ENCODE peak calls at places on chromosomes 12 and 14, in nine cellular contexts. M is keratinocyte, B is left lung, C is fibroblast of the aortic adventitia, X is gastrocnemius medialis, V is pancreas, T is GM13976, K is testis, S is AG09309. J is an unnamed sample.

GRCh38 chr12:127125607-127126259 is 1141.2 kb upstream of the TMEM132C start:
- DNase-seq in T (no peak), K (no peak), X (no peak), C (peak; percentile 72), V (no peak), M (peak; percentile 99), S (peak; percentile 56), B (no peak), J (no peak)

GRCh38 chr14:54686219-54686870 is 119.4 kb downstream of the SAMD4A start:
- DNase-seq in M (no peak), V (no peak), K (peak; percentile 55), C (peak; percentile 92), B (no peak), X (peak; percentile 67), S (peak; percentile 85), T (no peak), J (no peak)

GRCh38 chr14:23299558-23299957 is 3.1 kb downstream of the PPP1R3E start:
- DNase-seq in S (no peak), K (peak; percentile 64), C (peak; percentile 84), V (no peak), B (no peak), T (no peak), X (no peak), M (no peak), J (no peak)

GRCh38 chr14:22471545-22472121 is 117.4 kb downstream of the DAD1 start:
- DNase-seq in V (peak; percentile 68), B (peak; percentile 81), X (no peak), C (no peak), K (peak; percentile 41), S (no peak), M (no peak), T (no peak), J (no peak)

GRCh38 chr14:26598672-26599131 is 869 bp upstream of the NOVA1 start:
- DNase-seq in T (no peak), V (no peak), M (no peak), K (peak; percentile 21), S (no peak), C (no peak), X (no peak), B (no peak), J (no peak)

GRCh38 chr14:76812093-76812421 is 625 bp downstream of the ANGEL1 start:
- DNase-seq in X (no peak), V (no peak), T (peak; percentile 47), C (no peak), K (peak; percentile 33), B (no peak), M (no peak), S (no peak), J (no peak)

GRCh38 chr12:63966603-63966975 is 122.1 kb downstream of the SRGAP1 start:
- DNase-seq in V (no peak), C (no peak), K (no peak), B (no peak), X (no peak), M (no peak), S (no peak), T (no peak), J (no peak)

GRCh38 chr12:12661086-12661485 is 34.9 kb downstream of the GPR19 start:
- DNase-seq in V (no peak), M (no peak), X (no peak), T (no peak), S (peak; percentile 63), C (peak; percentile 94), K (no peak), B (no peak), J (no peak)

GRCh38 chr14:23183479-23183878 is at the start of gene SLC7A8:
- DNase-seq in S (no peak), X (peak; percentile 47), B (peak; percentile 82), K (peak; percentile 88), M (no peak), V (peak; percentile 50), T (no peak), C (no peak), J (no peak)

GRCh38 chr12:131348226-131349010 is 362.5 kb upstream of the SFSWAP start:
- DNase-seq in C (no peak), B (no peak), M (no peak), T (no peak), V (no peak), S (no peak), K (peak; percentile 70), X (no peak), J (no peak)

GRCh38 chr12:26699237-26699636 is 133.8 kb downstream of the ITPR2 start:
- DNase-seq in X (no peak), T (no peak), C (no peak), M (no peak), S (no peak), V (no peak), B (no peak), K (no peak), J (no peak)

GRCh38 chr12:4272014-4272975 is 1.3 kb upstream of the CCND2 start:
- DNase-seq in C (peak; percentile 31), S (no peak), B (peak; percentile 90), M (peak; percentile 68), X (peak; percentile 55), T (peak; percentile 91), K (peak; percentile 80), V (peak; percentile 69), J (peak; percentile 94)

GRCh38 chr12:1914116-1914911 is 4.1 kb downstream of the CACNA2D4 start:
- DNase-seq in C (no peak), T (peak; percentile 23), M (no peak), X (no peak), V (no peak), S (no peak), K (peak; percentile 12), B (peak; percentile 25), J (peak; percentile 7)

GRCh38 chr12:85835810-85836715 is at the start of gene RASSF9:
- DNase-seq in T (no peak), B (peak; percentile 39), K (peak; percentile 69), X (peak; percentile 13), M (no peak), C (peak; percentile 98), V (peak; percentile 57), S (peak; percentile 77), J (no peak)

GRCh38 chr12:54394281-54394719 is 9.8 kb upstream of the ZNF385A start:
- DNase-seq in K (peak; percentile 71), V (no peak), B (no peak), X (no peak), C (peak; percentile 72), T (no peak), S (no peak), M (no peak), J (no peak)

GRCh38 chr12:94140556-94140955 is 7.8 kb upstream of the PLXNC1 start:
- DNase-seq in C (no peak), M (no peak), K (no peak), X (no peak), S (no peak), B (peak; percentile 83), V (no peak), T (peak; percentile 65), J (peak; percentile 54)

GRCh38 chr14:61116369-61116768 is 135.3 kb downstream of the SLC38A6 start:
- DNase-seq in T (no peak), V (no peak), X (peak; percentile 68), C (no peak), K (no peak), B (no peak), S (no peak), M (no peak), J (no peak)

GRCh38 chr12:98725481-98726247 is 80.6 kb downstream of the APAF1 start:
- DNase-seq in X (no peak), K (peak; percentile 53), V (no peak), S (peak; percentile 44), C (peak; percentile 68), B (no peak), T (peak; percentile 54), M (no peak), J (peak; percentile 51)
- TF ChIP-seq CTCF in X (no peak), K (no peak), V (peak; percentile 30), S (peak; percentile 55), C (peak; percentile 67), B (peak; percentile 53), T (peak; percentile 22), M (peak; percentile 53), J (peak; percentile 45)

DNA sequence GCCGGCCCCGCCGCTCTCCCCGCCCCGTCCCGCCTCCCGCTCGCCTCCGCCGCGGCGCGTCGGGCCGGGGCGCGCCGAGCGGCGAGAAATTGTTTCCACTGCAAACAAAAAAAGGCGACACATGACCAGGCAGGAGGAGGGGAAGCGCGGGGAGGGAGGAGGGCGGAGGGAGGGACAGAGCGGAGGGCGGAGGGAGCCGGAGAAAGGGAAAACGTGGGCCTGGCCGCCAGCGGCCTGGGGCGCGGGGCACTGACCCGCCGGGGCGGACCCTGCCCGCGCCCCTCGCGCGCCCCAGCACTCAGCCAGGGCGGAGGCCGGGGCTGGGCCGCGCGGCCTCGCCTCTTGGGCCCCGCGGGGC is at the start of gene FOXN3:
- DNase-seq in B (peak; percentile 96), M (no peak), T (peak; percentile 91), K (peak; percentile 92), C (peak; percentile 86), S (peak; percentile 55), X (peak; percentile 93), V (peak; percentile 93), J (peak; percentile 96)
- TF ChIP-seq CTCF in B (no peak), M (no peak), T (no peak), K (no peak), C (no peak), S (no peak), X (no peak), V (no peak), J (no peak)

DNA sequence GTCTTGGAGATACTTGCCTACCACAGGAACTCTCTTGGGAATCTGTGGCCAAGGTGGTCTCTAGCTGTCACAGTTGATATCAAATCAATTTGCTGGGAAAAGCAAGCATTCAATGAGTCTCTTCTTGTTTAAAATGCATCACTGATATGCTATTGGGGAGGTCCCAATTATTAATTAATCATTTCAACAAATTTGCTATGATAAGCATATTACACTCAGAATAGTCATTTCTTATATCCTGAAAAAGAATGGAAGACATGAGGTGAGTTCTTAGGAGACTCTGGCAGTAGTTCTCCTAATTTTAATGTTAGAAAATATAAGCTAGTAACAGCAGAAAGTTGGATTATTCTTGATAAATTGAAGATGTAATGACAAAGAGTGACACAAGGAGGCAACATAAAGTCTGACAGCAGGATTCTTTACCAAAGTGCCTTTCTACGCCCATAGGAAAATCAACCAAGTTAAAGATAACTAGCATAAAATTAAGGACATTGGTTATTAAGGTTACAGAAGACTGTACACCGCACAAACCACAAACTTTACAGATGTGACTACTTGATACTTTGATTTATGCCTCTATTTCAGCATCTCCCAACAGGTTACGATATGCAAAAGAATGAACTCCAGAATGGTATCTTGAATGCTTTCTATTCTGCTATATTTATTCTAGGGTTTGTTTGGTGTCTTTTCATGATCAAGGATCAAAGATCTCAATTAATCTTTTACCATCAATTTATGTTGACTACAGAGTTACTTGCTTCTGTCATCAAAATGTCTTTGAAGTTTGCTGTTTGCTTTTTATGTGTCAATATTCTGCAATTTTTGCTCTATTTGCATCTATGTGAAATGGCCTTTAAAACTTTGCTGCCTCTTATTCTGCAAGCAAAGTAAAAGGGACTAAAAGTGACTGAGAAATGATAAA is 349.6 kb upstream of the CLEC14A start:
- DNase-seq in T (no peak), C (no peak), X (no peak), V (no peak), K (no peak), M (no peak), B (no peak), S (no peak), J (no peak)
- TF ChIP-seq CTCF in T (no peak), C (no peak), X (no peak), V (no peak), K (no peak), M (no peak), B (no peak), S (peak; percentile 25), J (no peak)

DNA sequence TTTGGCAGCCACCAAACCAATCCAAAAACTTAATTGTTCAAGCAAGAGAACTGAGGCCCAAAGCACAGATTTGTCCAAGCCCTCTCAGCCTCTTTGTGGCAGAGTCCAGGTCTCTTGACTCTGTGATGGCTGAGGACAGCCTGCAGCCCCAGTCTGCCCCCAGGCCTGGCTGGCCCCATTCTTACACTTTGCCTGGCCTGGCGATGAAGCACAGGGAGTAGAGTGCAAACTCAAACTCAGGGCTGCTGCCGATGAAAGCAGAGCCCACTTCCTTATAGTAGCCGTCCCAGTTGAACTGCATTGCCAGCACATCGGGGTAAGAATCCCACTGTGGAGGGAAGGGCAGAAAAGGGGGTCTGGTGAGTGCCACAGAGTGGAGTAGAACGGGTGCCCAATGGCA is 5.6 kb upstream of the RPAP3 start:
- DNase-seq in X (no peak), T (no peak), V (no peak), M (no peak), C (no peak), K (no peak), B (no peak), S (no peak), J (no peak)
- TF ChIP-seq CTCF in X (no peak), T (no peak), V (no peak), M (no peak), C (no peak), K (no peak), B (no peak), S (no peak), J (no peak)

J was measured in GM20000.